ENCODE peak calls at places on chromosomes 1 and 21, in seven cellular contexts. E is GM06990, Q is cardiac fibroblast, F is ecto neural progenitor cell, L is MG63, C is left cardiac atrium, H is NCI-H2081. R is an unnamed sample.

GRCh38 chr1:181482521-181483083 is 715 bp upstream of the CACNA1E start:
- DNase-seq in E (peak), Q (no peak), F (peak), L (peak), C (peak), H (peak), R (peak)

GRCh38 chr1:110390096-110390495 is 730 bp downstream of the SLC16A4 start:
- DNase-seq in E (no peak), Q (peak), F (no peak), L (peak), C (peak), H (no peak), R (peak)

GRCh38 chr1:100145116-100145515 is 12.2 kb downstream of the TRMT13 start:
- DNase-seq in E (no peak), Q (no peak), F (no peak), L (no peak), C (no peak), H (no peak), R (no peak)

GRCh38 chr1:192061556-192061955 is 96.7 kb upstream of the RGS18 start:
- DNase-seq in E (no peak), Q (no peak), F (no peak), L (no peak), C (no peak), H (no peak), R (no peak)

GRCh38 chr1:202627841-202628565 is 82.3 kb downstream of the SYT2 start:
- DNase-seq in E (no peak), Q (no peak), F (no peak), L (no peak), C (no peak), H (no peak), R (no peak)

GRCh38 chr1:2968471-2968881 is 52.8 kb upstream of the ACTRT2 start:
- DNase-seq in E (no peak), Q (no peak), F (no peak), L (no peak), C (no peak), H (no peak), R (no peak)

GRCh38 chr1:85244271-85245053 is 15.0 kb downstream of the C1orf52 start:
- DNase-seq in E (no peak), Q (peak), F (no peak), L (peak), C (no peak), H (no peak), R (no peak)

GRCh38 chr21:42570841-42571387 is 57.3 kb downstream of the SLC37A1 start:
- DNase-seq in E (no peak), Q (no peak), F (peak), L (no peak), C (no peak), H (peak), R (peak)

GRCh38 chr1:2528016-2528415 is 1.6 kb upstream of the PANK4 start:
- DNase-seq in E (no peak), Q (no peak), F (no peak), L (peak), C (peak), H (peak), R (peak)

GRCh38 chr1:229554886-229555621 is 3.5 kb downstream of the ABCB10 start:
- DNase-seq in E (no peak), Q (no peak), F (no peak), L (no peak), C (no peak), H (no peak), R (no peak)

GRCh38 chr1:150072959-150073358 is 5.4 kb downstream of the VPS45 start:
- DNase-seq in E (no peak), Q (peak), F (no peak), L (no peak), C (no peak), H (no peak), R (no peak)

GRCh38 chr1:54610048-54610447 is 13.3 kb downstream of the FAM151A start:
- DNase-seq in E (no peak), Q (no peak), F (no peak), L (no peak), C (no peak), H (no peak), R (no peak)